ENCODE peak calls at places on chromosomes 7 and 10, in seven cellular contexts. K is WTC11; V is H7; Q is left ventricle myocardium inferior; C is stimulated activated CD8-positive, alpha-beta memory T cell treated with anti-CD3 and anti-CD28 coated beads, Interleukin-4, amount 100 ng/mL, for 24 hours; W is dorsolateral prefrontal cortex; P is activated T-cell treated with anti-CD3 and anti-CD28 coated beads, Interleukin-2, amount 50 U/mL, for 48 hours. L is an unnamed sample.

GRCh38 chr10:71475243-71475871 is 78.6 kb downstream of the CDH23 start:
- DNase-seq in Q (peak), K (peak), C (no peak), W (no peak), V (peak), P (no peak), L (peak)

GRCh38 chr7:144835166-144835611 is 664 bp downstream of the TPK1 start:
- DNase-seq in C (no peak), K (peak), W (peak), V (peak), Q (peak), P (peak), L (peak)

GRCh38 chr7:21480693-21481403 is 53.0 kb downstream of the SP4 start:
- DNase-seq in Q (no peak), C (no peak), P (no peak), W (no peak), K (no peak), V (no peak), L (no peak)

GRCh38 chr10:51862149-51862548 is 162.8 kb upstream of the CSTF2T start:
- DNase-seq in K (no peak), C (no peak), V (no peak), W (no peak), P (no peak), Q (no peak), L (no peak)

GRCh38 chr10:30059209-30060107 is at the start of gene JCAD:
- DNase-seq in K (peak), Q (peak), W (peak), C (peak), V (peak), P (peak), L (peak)

GRCh38 chr10:125002423-125003145 is 60.7 kb downstream of the ZRANB1 start:
- DNase-seq in P (no peak), C (no peak), Q (peak), K (peak), V (peak), W (peak), L (no peak)

GRCh38 chr10:27513451-27514191 is 9.5 kb downstream of the RAB18 start:
- DNase-seq in K (no peak), P (no peak), W (no peak), C (no peak), V (peak), Q (no peak), L (no peak)

GRCh38 chr7:44767912-44768662 is 19.4 kb downstream of the ZMIZ2 start:
- DNase-seq in P (no peak), V (peak), C (no peak), W (no peak), Q (peak), K (no peak), L (no peak)